ENCODE peak calls at places on chromosome 21, in seven cellular contexts. R, S, D, C, V, H and T are unnamed samples.

GRCh38 chr21:45295576-45296365 is 8.1 kb upstream of the POFUT2 start:
- DNase-seq in R (no peak), S (no peak), D (peak), C (no peak), V (peak), H (no peak), T (no peak)

GRCh38 chr21:29075706-29076447 is 2.4 kb upstream of the CCT8 start:
- DNase-seq in R (no peak), S (no peak), D (no peak), C (no peak), V (no peak), H (no peak), T (peak)

GRCh38 chr21:33278736-33279135 is 12.6 kb downstream of the IL10RB start:
- DNase-seq in R (no peak), S (no peak), D (no peak), C (no peak), V (no peak), H (no peak), T (no peak)

GRCh38 chr21:46229133-46229922 is 754 bp upstream of the LSS start:
- DNase-seq in R (no peak), S (peak), D (no peak), C (no peak), V (no peak), H (no peak), T (no peak)

GRCh38 chr21:29114765-29115164 is 15.7 kb upstream of the MAP3K7CL start:
- DNase-seq in R (no peak), S (no peak), D (no peak), C (no peak), V (no peak), H (no peak), T (peak)

GRCh38 chr21:44727321-44727720 is 15.9 kb upstream of the TSPEAR start:
- DNase-seq in R (no peak), S (no peak), D (no peak), C (no peak), V (no peak), H (no peak), T (no peak)

GRCh38 chr21:33380483-33380998 is 22.7 kb upstream of the IFNGR2 start:
- DNase-seq in R (peak), S (peak), D (peak), C (peak), V (peak), H (peak), T (peak)

GRCh38 chr21:45208627-45208951 is 79.1 kb downstream of the POFUT2 start:
- DNase-seq in R (no peak), S (no peak), D (no peak), C (no peak), V (no peak), H (no peak), T (no peak)

GRCh38 chr21:42679319-42679981 is 26.0 kb downstream of the PDE9A start:
- DNase-seq in R (no peak), S (no peak), D (no peak), C (no peak), V (no peak), H (no peak), T (no peak)
- TF ChIP-seq CTCF in R (no peak), S (no peak), D (no peak), C (no peak), V (no peak), H (no peak), T (no peak)

GRCh38 chr21:42830456-42831455 is 48.6 kb downstream of the WDR4 start:
- DNase-seq in R (peak), S (no peak), D (no peak), C (no peak), V (peak), H (peak), T (no peak)
- TF ChIP-seq CTCF in R (no peak), S (no peak), D (no peak), C (no peak), V (no peak), H (peak), T (no peak)

DNA sequence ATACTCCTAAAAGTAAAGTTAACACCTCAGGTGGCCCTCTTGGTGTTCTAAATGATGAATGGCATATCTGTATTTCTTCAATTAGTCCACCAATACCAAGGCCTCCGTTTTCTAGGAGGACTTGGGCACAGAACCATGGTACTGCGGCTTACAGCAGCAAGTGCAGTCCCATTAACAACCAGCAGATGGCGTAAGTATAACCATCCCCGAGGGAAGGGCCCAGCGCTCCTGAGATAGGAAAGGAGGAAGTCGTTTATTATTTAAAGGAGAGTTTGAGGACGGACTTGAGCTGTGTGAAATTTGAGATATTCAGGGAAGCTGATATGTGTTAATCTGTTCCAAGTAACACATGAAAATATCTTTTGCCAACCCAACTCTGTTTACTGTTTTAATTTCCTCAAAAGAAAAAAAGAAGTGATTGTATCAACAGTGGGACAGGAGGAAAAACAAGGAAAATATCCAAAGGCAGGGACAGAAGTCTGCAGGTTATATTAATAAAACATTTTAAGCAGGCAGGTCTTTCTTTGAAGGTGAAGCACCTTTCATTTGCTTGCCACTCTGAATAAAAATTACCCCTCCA is 37.7 kb upstream of the KCNJ15 start:
- DNase-seq in R (peak), S (peak), D (peak), C (peak), V (peak), H (peak), T (peak)
- TF ChIP-seq CTCF in R (peak), S (peak), D (peak), C (peak), V (peak), H (peak), T (peak)

DNA sequence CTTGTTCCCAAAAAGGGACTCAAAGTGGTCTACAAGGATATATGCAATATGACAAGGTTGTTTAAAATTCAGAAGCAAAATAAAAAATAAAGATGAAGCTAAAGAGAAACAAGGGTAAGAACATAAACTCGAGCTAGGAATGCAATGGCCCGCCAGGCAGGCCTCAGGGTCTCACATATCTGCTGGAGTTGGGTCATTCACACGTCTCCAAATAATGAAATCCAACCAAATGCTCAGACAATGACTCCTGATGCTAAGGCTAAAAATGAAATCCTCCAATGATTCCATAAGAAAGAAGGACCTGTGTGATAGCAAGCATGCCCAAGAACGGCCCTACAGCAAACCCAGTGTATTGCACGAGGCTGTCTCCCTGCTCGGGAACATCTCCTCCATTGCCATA is 153.3 kb upstream of the ETS2 start:
- DNase-seq in R (no peak), S (no peak), D (no peak), C (no peak), V (no peak), H (no peak), T (no peak)
- TF ChIP-seq CTCF in R (no peak), S (no peak), D (no peak), C (no peak), V (no peak), H (no peak), T (no peak)